ENCODE peak calls at places on chromosomes 2 and 18, in five cellular contexts. Z is colonic mucosa, H is AG04450, O is uterus, Y is lower lobe of right lung. D is an unnamed sample.
A peak's percentile ranks its signal among the peaks of the same experiment; 100 is the strongest.

GRCh38 chr2:70805987-70806386 is 14.4 kb downstream of the CLEC4F start:
- DNase-seq in O (no peak), Y (no peak), H (no peak), Z (no peak), D (no peak)

GRCh38 chr2:11967946-11968465 is 221.6 kb downstream of the LPIN1 start:
- DNase-seq in Y (no peak), Z (no peak), H (no peak), O (peak; percentile 34), D (peak; percentile 26)

GRCh38 chr2:38498039-38498438 is 104.7 kb downstream of the HNRNPLL start:
- DNase-seq in H (no peak), Y (no peak), Z (no peak), O (no peak), D (no peak)

GRCh38 chr2:112959109-112959591 is 18.7 kb upstream of the IL36G start:
- DNase-seq in Y (no peak), O (no peak), H (no peak), Z (no peak), D (no peak)

GRCh38 chr2:86274265-86274917 is 63.0 kb downstream of the REEP1 start:
- DNase-seq in O (no peak), Y (no peak), H (no peak), Z (no peak), D (no peak)

GRCh38 chr2:128322651-128323491 is 4.2 kb upstream of the HS6ST1 start:
- DNase-seq in Z (peak; percentile 29), O (peak; percentile 34), H (no peak), Y (no peak), D (no peak)

GRCh38 chr18:59813942-59814341 is 85.9 kb upstream of the PMAIP1 start:
- DNase-seq in Y (no peak), Z (no peak), H (no peak), O (no peak), D (no peak)

GRCh38 chr2:136116813-136117390 is 1.0 kb downstream of the CXCR4 start:
- DNase-seq in Y (peak; percentile 65), O (no peak), H (no peak), Z (peak; percentile 29), D (no peak)

GRCh38 chr2:120576509-120577474 is 158.9 kb upstream of the GLI2 start:
- DNase-seq in Z (peak; percentile 37), Y (no peak), H (no peak), O (peak; percentile 34), D (no peak)

GRCh38 chr18:57791911-57792310 is 11.2 kb downstream of the ATP8B1 start:
- DNase-seq in H (no peak), Z (no peak), Y (no peak), O (no peak), D (no peak)

GRCh38 chr2:101616411-101616810 is 81.1 kb upstream of the MAP4K4 start:
- DNase-seq in O (no peak), Y (no peak), H (no peak), Z (no peak), D (no peak)

GRCh38 chr2:120564213-120565094 is 171.2 kb upstream of the GLI2 start:
- DNase-seq in Y (no peak), O (no peak), H (no peak), Z (no peak), D (no peak)

GRCh38 chr2:119264781-119265692 is 41.4 kb downstream of the STEAP3 start:
- DNase-seq in O (no peak), Z (peak; percentile 36), H (no peak), Y (no peak), D (no peak)

GRCh38 chr18:68944330-68944729 is 146.4 kb downstream of the CCDC102B start:
- DNase-seq in O (no peak), Y (no peak), H (no peak), Z (no peak), D (no peak)

GRCh38 chr2:157592374-157592773 is 36.3 kb downstream of the ACVR1C start:
- DNase-seq in H (no peak), O (no peak), Z (no peak), Y (no peak), D (no peak)

GRCh38 chr2:44553456-44553855 is 191.7 kb downstream of the CAMKMT start:
- DNase-seq in Z (no peak), O (no peak), H (no peak), Y (no peak), D (no peak)

GRCh38 chr2:67626656-67627055 is 229.5 kb downstream of the ETAA1 start:
- DNase-seq in O (no peak), H (no peak), Y (no peak), Z (no peak), D (no peak)

GRCh38 chr2:128219891-128220290 is 98.8 kb downstream of the HS6ST1 start:
- DNase-seq in O (no peak), Y (no peak), Z (no peak), H (no peak), D (no peak)

GRCh38 chr2:210128961-210129360 is 42.2 kb downstream of the KANSL1L start:
- DNase-seq in H (no peak), O (no peak), Y (no peak), Z (peak; percentile 38), D (no peak)

GRCh38 chr2:26942543-26943295 is 27.7 kb upstream of the MAPRE3 start:
- DNase-seq in H (no peak), Y (peak; percentile 76), Z (peak; percentile 59), O (peak; percentile 45), D (no peak)

GRCh38 chr2:85273732-85274731 is 53.8 kb downstream of the TGOLN2 start:
- DNase-seq in O (peak; percentile 69), Z (no peak), H (peak; percentile 84), Y (no peak), D (no peak)

GRCh38 chr2:54726940-54727339 is 3.5 kb downstream of the EML6 start:
- DNase-seq in Z (no peak), O (no peak), H (no peak), Y (no peak), D (no peak)

GRCh38 chr18:48914581-48915251 is 36.0 kb downstream of the SMAD7 start:
- DNase-seq in O (no peak), Z (no peak), H (no peak), Y (no peak), D (no peak)

GRCh38 chr18:48913723-48914122 is 37.0 kb downstream of the SMAD7 start:
- DNase-seq in H (no peak), Z (peak; percentile 17), Y (no peak), O (no peak), D (no peak)

GRCh38 chr18:48918156-48918555 is 32.6 kb downstream of the SMAD7 start:
- DNase-seq in Y (no peak), Z (no peak), H (no peak), O (no peak), D (peak; percentile 11)

GRCh38 chr18:48917579-48918101 is 33.1 kb downstream of the SMAD7 start:
- DNase-seq in Z (no peak), Y (no peak), H (no peak), O (no peak), D (no peak)

DNA sequence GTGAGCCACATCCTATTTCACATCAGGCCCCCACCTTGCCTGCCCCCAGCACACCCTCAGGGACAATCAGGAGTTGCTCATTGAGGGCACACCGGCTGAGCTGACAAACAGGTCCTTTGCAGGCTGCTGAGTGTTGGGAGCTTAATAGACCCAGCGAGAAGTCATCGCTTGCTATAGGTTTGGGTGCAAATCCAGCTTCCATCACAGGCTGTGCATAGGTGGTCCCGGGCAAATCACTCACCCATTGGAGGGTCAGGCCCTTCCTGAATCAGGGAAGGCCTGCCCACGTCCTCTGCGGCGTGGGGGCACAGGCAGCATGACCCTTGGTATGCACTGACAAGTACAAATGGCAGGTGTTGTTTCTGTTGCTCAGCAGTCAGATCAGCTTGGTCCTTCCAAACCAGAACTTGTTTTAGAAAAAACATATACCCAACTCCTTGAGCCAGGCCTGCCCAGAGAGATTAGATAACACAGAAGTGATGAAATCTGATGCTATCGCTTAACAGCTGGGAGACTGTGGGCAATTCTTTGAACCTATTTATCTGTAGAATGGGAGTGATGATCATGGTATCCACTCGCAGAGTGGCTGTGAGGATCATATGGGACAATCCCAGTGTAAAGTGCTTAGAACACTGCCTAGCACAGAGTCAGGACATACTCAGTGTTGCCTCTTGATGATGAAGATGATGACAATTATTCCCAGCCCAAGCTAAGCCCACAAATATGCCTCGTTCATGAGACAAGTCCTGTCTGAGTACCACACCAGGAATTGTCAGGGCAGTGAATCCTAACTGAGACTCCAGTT is 34.9 kb downstream of the SMAD7 start:
- DNase-seq in H (no peak), Z (no peak), O (no peak), Y (no peak), D (no peak)
- H3K27ac ChIP-seq in H (no peak overlapping the region), Z (no peak overlapping the region), O (no peak overlapping the region), Y (no peak overlapping the region), D (no peak overlapping the region)

GRCh38 chr2:189901664-189902063 is 117.4 kb downstream of the PMS1 start:
- DNase-seq in Y (no peak), O (no peak), H (no peak), Z (no peak), D (no peak)

GRCh38 chr2:189899101-189899500 is 114.9 kb downstream of the PMS1 start:
- DNase-seq in O (no peak), Z (no peak), H (no peak), Y (no peak), D (no peak)

GRCh38 chr2:189896809-189897208 is 112.6 kb downstream of the PMS1 start:
- DNase-seq in H (no peak), Z (no peak), O (no peak), Y (no peak), D (no peak)
- H3K4me3 ChIP-seq in H (no peak overlapping the region), Z (no peak overlapping the region), O (no peak overlapping the region), Y (no peak overlapping the region), D (no peak overlapping the region)

GRCh38 chr2:96353032-96353561 is 17.5 kb downstream of the NCAPH start:
- DNase-seq in H (no peak), Z (no peak), O (peak; percentile 68), Y (no peak), D (peak; percentile 85)
- H3K27ac ChIP-seq in H (no peak overlapping the region), Z (no peak overlapping the region), O (peak overlapping the region; percentile 68), Y (peak overlapping the region; percentile 48), D (peak overlapping the region; percentile 60)

GRCh38 chr2:133422946-133423345 is 145.3 kb downstream of the NCKAP5 start:
- DNase-seq in H (peak; percentile 20), Z (no peak), O (no peak), Y (no peak), D (no peak)
- H3K4me3 ChIP-seq in H (no peak overlapping the region), Z (no peak overlapping the region), O (no peak overlapping the region), Y (no peak overlapping the region), D (no peak overlapping the region)

D was measured in tibial artery.